ENCODE peak calls at places on chromosome 13, in eight cellular contexts. R, A, Q, P, N, V, W and I are unnamed samples.

GRCh38 chr13:26558074-26558805 is 757 bp downstream of the WASF3 start:
- DNase-seq in R (no peak), A (no peak), Q (peak; percentile 12), P (no peak), N (no peak), V (peak; percentile 22), W (peak; percentile 47), I (no peak)

GRCh38 chr13:33186851-33187250 is 98.7 kb downstream of the STARD13 start:
- DNase-seq in R (no peak), A (no peak), Q (peak; percentile 92), P (no peak), N (no peak), V (no peak), W (no peak), I (peak; percentile 89)

GRCh38 chr13:111216166-111216960 is 101.3 kb downstream of the ARHGEF7 start:
- DNase-seq in R (peak; percentile 29), A (peak; percentile 25), Q (no peak), P (no peak), N (no peak), V (peak; percentile 51), W (peak; percentile 56), I (no peak)

GRCh38 chr13:99425485-99426341 is 75.6 kb upstream of the TM9SF2 start:
- DNase-seq in R (no peak), A (no peak), Q (no peak), P (peak; percentile 87), N (no peak), V (no peak), W (peak; percentile 58), I (no peak)

GRCh38 chr13:64083396-64083795 is 2667.7 kb upstream of the PCDH20 start:
- DNase-seq in R (no peak), A (no peak), Q (no peak), P (no peak), N (no peak), V (no peak), W (no peak), I (no peak)

GRCh38 chr13:110869231-110869804 is 45.6 kb downstream of the ANKRD10 start:
- DNase-seq in R (no peak), A (no peak), Q (no peak), P (no peak), N (no peak), V (peak; percentile 29), W (no peak), I (no peak)

GRCh38 chr13:43057653-43058317 is 34.4 kb downstream of the DNAJC15 start:
- DNase-seq in R (no peak), A (peak; percentile 47), Q (peak; percentile 63), P (no peak), N (peak; percentile 50), V (no peak), W (no peak), I (peak; percentile 81)

GRCh38 chr13:31890946-31891345 is 140.6 kb upstream of the FRY start:
- DNase-seq in R (no peak), A (no peak), Q (peak; percentile 7), P (no peak), N (no peak), V (no peak), W (no peak), I (no peak)

GRCh38 chr13:27309967-27310598 is 39.5 kb downstream of the RASL11A start:
- DNase-seq in R (no peak), A (no peak), Q (peak; percentile 80), P (no peak), N (no peak), V (no peak), W (no peak), I (peak; percentile 12)

GRCh38 chr13:114077121-114077937 is 55.1 kb downstream of the RASA3 start:
- DNase-seq in R (no peak), A (no peak), Q (no peak), P (no peak), N (no peak), V (peak; percentile 10), W (no peak), I (no peak)

GRCh38 chr13:74461011-74461410 is 326.8 kb upstream of the KLF12 start:
- DNase-seq in R (no peak), A (no peak), Q (no peak), P (no peak), N (no peak), V (no peak), W (no peak), I (no peak)

GRCh38 chr13:77692746-77693448 is 4.6 kb upstream of the SLAIN1 start:
- DNase-seq in R (no peak), A (no peak), Q (no peak), P (no peak), N (no peak), V (no peak), W (no peak), I (no peak)

GRCh38 chr13:113887700-113888201 is 23.9 kb upstream of the GAS6 start:
- DNase-seq in R (no peak), A (no peak), Q (no peak), P (no peak), N (no peak), V (no peak), W (no peak), I (no peak)

GRCh38 chr13:113635048-113635420 is 23.0 kb downstream of the ATP4B start:
- DNase-seq in R (no peak), A (no peak), Q (no peak), P (no peak), N (no peak), V (no peak), W (peak; percentile 9), I (no peak)

GRCh38 chr13:99606322-99607089 is 105.2 kb downstream of the TM9SF2 start:
- DNase-seq in R (peak; percentile 89), A (peak; percentile 95), Q (peak; percentile 81), P (peak; percentile 42), N (peak; percentile 89), V (peak; percentile 88), W (peak; percentile 94), I (peak; percentile 60)

GRCh38 chr13:77034883-77035282 is 7.9 kb upstream of the FBXL3 start:
- DNase-seq in R (no peak), A (no peak), Q (peak; percentile 76), P (no peak), N (no peak), V (no peak), W (no peak), I (peak; percentile 55)

GRCh38 chr13:113748101-113748861 is 10.7 kb upstream of the TMEM255B start:
- DNase-seq in R (no peak), A (no peak), Q (no peak), P (no peak), N (no peak), V (no peak), W (peak; percentile 62), I (no peak)

GRCh38 chr13:46667687-46668281 is 114.8 kb downstream of the LRCH1 start:
- DNase-seq in R (no peak), A (no peak), Q (peak; percentile 45), P (no peak), N (no peak), V (no peak), W (no peak), I (no peak)

GRCh38 chr13:39037410-39037879 is 444 bp downstream of the PROSER1 start:
- DNase-seq in R (peak; percentile 2), A (no peak), Q (no peak), P (no peak), N (no peak), V (no peak), W (no peak), I (no peak)

GRCh38 chr13:60661514-60661913 is 264.5 kb downstream of the TDRD3 start:
- DNase-seq in R (no peak), A (no peak), Q (no peak), P (no peak), N (no peak), V (no peak), W (no peak), I (no peak)

GRCh38 chr13:46492946-46493345 is 60.0 kb upstream of the LRCH1 start:
- DNase-seq in R (no peak), A (no peak), Q (peak; percentile 48), P (peak; percentile 7), N (no peak), V (no peak), W (no peak), I (peak; percentile 31)

GRCh38 chr13:113589251-113589960 is 4.9 kb downstream of the TFDP1 start:
- DNase-seq in R (no peak), A (no peak), Q (no peak), P (no peak), N (peak; percentile 1), V (no peak), W (peak; percentile 77), I (no peak)

GRCh38 chr13:70812481-70812880 is 704.2 kb upstream of the KLHL1 start:
- DNase-seq in R (no peak), A (no peak), Q (peak; percentile 79), P (no peak), N (no peak), V (no peak), W (no peak), I (peak; percentile 72)

GRCh38 chr13:108383676-108384075 is 114.2 kb downstream of the TNFSF13B start:
- DNase-seq in R (no peak), A (no peak), Q (no peak), P (no peak), N (no peak), V (no peak), W (no peak), I (no peak)

GRCh38 chr13:99991013-99991805 is 9.6 kb downstream of the ZIC2 start:
- DNase-seq in R (no peak), A (no peak), Q (no peak), P (no peak), N (no peak), V (no peak), W (no peak), I (no peak)

GRCh38 chr13:52925775-52926285 is 77.4 kb upstream of the PCDH8 start:
- DNase-seq in R (no peak), A (no peak), Q (no peak), P (no peak), N (no peak), V (no peak), W (peak; percentile 63), I (no peak)

GRCh38 chr13:109644069-109644750 is 142.2 kb downstream of the IRS2 start:
- DNase-seq in R (no peak), A (no peak), Q (no peak), P (no peak), N (no peak), V (no peak), W (no peak), I (no peak)

GRCh38 chr13:113975416-113975815 is 1.5 kb upstream of the C13orf46 start:
- DNase-seq in R (no peak), A (no peak), Q (no peak), P (no peak), N (no peak), V (no peak), W (peak; percentile 9), I (no peak)

GRCh38 chr13:52599853-52600603 is 42.2 kb upstream of the HNRNPA1L2 start:
- DNase-seq in R (no peak), A (no peak), Q (peak; percentile 47), P (no peak), N (no peak), V (peak; percentile 32), W (peak; percentile 71), I (no peak)

GRCh38 chr13:108987488-108987887 is 358.1 kb downstream of the MYO16 start:
- DNase-seq in R (no peak), A (no peak), Q (peak; percentile 47), P (no peak), N (no peak), V (no peak), W (no peak), I (no peak)

GRCh38 chr13:75724742-75725504 is 88.8 kb downstream of the LMO7 start:
- DNase-seq in R (no peak), A (no peak), Q (no peak), P (no peak), N (no peak), V (no peak), W (no peak), I (no peak)

GRCh38 chr13:24923305-24923640 is 159.3 kb downstream of the RNF17 start:
- DNase-seq in R (no peak), A (no peak), Q (peak; percentile 87), P (peak; percentile 92), N (no peak), V (no peak), W (no peak), I (peak; percentile 43)

GRCh38 chr13:68888832-68889231 is 1218.8 kb upstream of the ATXN8OS start:
- DNase-seq in R (no peak), A (no peak), Q (no peak), P (no peak), N (no peak), V (no peak), W (no peak), I (no peak)

GRCh38 chr13:73220966-73221720 is 162.3 kb downstream of the KLF5 start:
- DNase-seq in R (no peak), A (no peak), Q (peak; percentile 48), P (no peak), N (no peak), V (no peak), W (no peak), I (peak; percentile 24)